ENCODE peak calls at places on chromosomes 5 and 9, in six cellular contexts. R is lower leg skin; K is IMR-90; T is activated CD8-positive, alpha-beta memory T cell treated with anti-CD3 and anti-CD28 coated beads for 48 hours; C is kidney tubule cell; H is iris pigment epithelial cell. X is an unnamed sample.

GRCh38 chr5:159049844-159050318 is 49.8 kb downstream of the EBF1 start:
- DNase-seq in T (no peak), K (peak; percentile 57), R (no peak), C (no peak), H (peak; percentile 47), X (no peak)

GRCh38 chr5:124580925-124581821 is 165.3 kb downstream of the ZNF608 start:
- DNase-seq in K (no peak), R (no peak), C (peak; percentile 13), H (no peak), T (no peak), X (peak; percentile 33)

GRCh38 chr9:107739601-107740082 is 250.1 kb upstream of the KLF4 start:
- DNase-seq in K (peak; percentile 15), H (no peak), C (peak; percentile 30), T (no peak), R (peak; percentile 56), X (peak; percentile 73)

GRCh38 chr9:120978987-120979386 is 52.4 kb upstream of the TRAF1 start:
- DNase-seq in K (no peak), R (no peak), H (no peak), C (peak; percentile 4), T (no peak), X (peak; percentile 24)

GRCh38 chr5:126452477-126452876 is 29.3 kb downstream of the GRAMD2B start:
- DNase-seq in C (no peak), R (no peak), H (peak; percentile 21), T (no peak), K (peak; percentile 43), X (no peak)

GRCh38 chr5:91464886-91465646 is 81.9 kb upstream of the ARRDC3 start:
- DNase-seq in H (peak; percentile 10), K (no peak), C (no peak), T (no peak), R (no peak), X (no peak)

GRCh38 chr9:127144670-127145458 is 22.4 kb upstream of the ANGPTL2 start:
- DNase-seq in T (no peak), H (no peak), K (no peak), C (no peak), R (no peak), X (no peak)

GRCh38 chr5:140785905-140786686 is at the start of gene PCDHA1:
- DNase-seq in T (no peak), C (peak; percentile 21), H (no peak), R (no peak), K (no peak), X (no peak)

GRCh38 chr9:131276891-131277672 is 772 bp upstream of the FAM78A start:
- DNase-seq in T (no peak), R (no peak), H (no peak), C (no peak), K (no peak), X (no peak)

X was measured in mammary epithelial cell.